ENCODE peak calls at places on chromosomes 11 and 22, in nine cellular contexts. R, N, B, S, W, A, G, P and V are unnamed samples.

GRCh38 chr22:46568102-46568809 is 30.8 kb upstream of the CELSR1 start:
- DNase-seq in W (no peak), P (no peak), B (no peak), G (no peak), A (peak), R (no peak), N (peak), S (no peak), V (no peak)

GRCh38 chr11:10893713-10894112 is 35.9 kb upstream of the ZBED5 start:
- DNase-seq in B (peak), N (no peak), S (no peak), A (no peak), G (no peak), W (peak), R (no peak), P (no peak), V (no peak)

GRCh38 chr11:72745511-72745910 is 6.7 kb downstream of the ARAP1 start:
- DNase-seq in B (no peak), S (no peak), R (no peak), P (no peak), A (peak), G (no peak), W (no peak), N (no peak), V (no peak)

GRCh38 chr22:40322061-40322460 is 24.2 kb upstream of the ADSL start:
- DNase-seq in W (peak), R (no peak), N (no peak), S (no peak), G (peak), B (no peak), P (no peak), A (no peak), V (no peak)

GRCh38 chr11:7278314-7278917 is 26.7 kb downstream of the SYT9 start:
- DNase-seq in R (no peak), S (no peak), P (no peak), G (peak), W (peak), N (peak), A (no peak), B (peak), V (peak)

GRCh38 chr22:17137861-17138425 is 16.8 kb upstream of the TMEM121B start:
- DNase-seq in W (no peak), A (no peak), G (no peak), P (no peak), S (no peak), R (no peak), N (no peak), B (no peak), V (no peak)

GRCh38 chr22:48973694-48974041 is 854.0 kb downstream of the BRD1 start:
- DNase-seq in R (no peak), N (no peak), S (no peak), W (no peak), B (no peak), P (no peak), G (no peak), A (no peak), V (no peak)

GRCh38 chr11:67316882-67317364 is 13.6 kb downstream of the SSH3 start:
- DNase-seq in B (peak), G (no peak), W (peak), S (no peak), R (no peak), A (no peak), N (no peak), P (no peak), V (no peak)

GRCh38 chr22:19691721-19692341 is 22.5 kb upstream of the SEPTIN5 start:
- DNase-seq in R (no peak), S (no peak), G (peak), W (peak), P (no peak), N (no peak), B (peak), A (no peak), V (no peak)

DNA sequence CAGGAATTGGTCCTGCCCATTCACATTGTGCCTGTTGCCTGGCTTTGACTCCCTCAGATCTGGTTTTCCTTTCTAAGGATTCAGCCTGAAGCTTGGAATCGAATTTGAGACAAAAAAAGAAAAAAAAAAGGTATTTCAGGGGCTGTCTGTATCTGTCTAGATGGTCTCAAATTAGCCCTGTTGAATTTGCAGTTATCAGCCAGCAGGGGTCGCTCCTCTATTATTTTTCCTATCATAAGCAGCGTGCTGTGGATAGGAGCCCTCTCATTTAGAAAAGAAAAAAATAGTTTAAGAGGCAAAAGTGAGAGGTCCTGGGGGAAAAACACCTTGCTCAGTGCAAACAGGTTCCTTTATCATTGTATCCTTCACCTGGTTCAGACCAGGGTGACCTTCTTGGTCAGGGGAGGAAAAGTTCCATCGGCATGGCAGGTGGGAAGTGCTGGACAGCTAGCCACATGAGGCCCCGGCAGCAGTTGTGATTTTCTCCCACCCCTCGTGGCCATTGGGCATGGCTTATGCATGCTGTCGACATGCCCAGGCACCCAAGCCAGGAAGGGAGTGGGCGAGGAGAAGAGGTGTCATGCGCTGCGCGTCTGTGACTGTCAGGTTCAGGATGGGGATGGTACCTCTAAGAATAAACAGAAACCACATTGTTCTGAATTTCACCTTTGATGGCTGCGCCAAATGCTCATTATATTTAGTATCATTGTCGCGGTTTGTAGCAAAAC is 13.1 kb downstream of the OR5AK2 start:
- DNase-seq in N (no peak), A (peak), W (peak), R (no peak), G (peak), B (peak), S (no peak), P (no peak), V (no peak)
- TF ChIP-seq CTCF in N (no peak), A (no peak), W (peak), R (no peak), G (peak), B (peak), S (peak), P (no peak), V (peak)

GRCh38 chr11:889261-889660 is 21.3 kb downstream of the CHID1 start:
- DNase-seq in G (no peak), S (no peak), W (no peak), B (no peak), R (no peak), A (no peak), P (no peak), N (no peak), V (peak)
- TF ChIP-seq CTCF in G (no peak), S (no peak), W (no peak), B (no peak), R (no peak), A (no peak), P (no peak), N (no peak), V (no peak)

GRCh38 chr11:70229737-70230136 is 26.6 kb downstream of the FADD start:
- DNase-seq in W (no peak), S (no peak), G (no peak), N (no peak), B (no peak), R (no peak), P (no peak), A (peak), V (no peak)

GRCh38 chr11:70230151-70230839 is 27.2 kb downstream of the FADD start:
- DNase-seq in N (no peak), R (no peak), G (no peak), W (no peak), S (no peak), P (no peak), B (no peak), A (no peak), V (no peak)

GRCh38 chr11:70230840-70231710 is 28.0 kb downstream of the FADD start:
- DNase-seq in G (no peak), B (no peak), S (no peak), W (no peak), A (peak), R (no peak), N (no peak), P (no peak), V (no peak)

GRCh38 chr11:70225629-70226582 is 22.8 kb downstream of the FADD start:
- DNase-seq in R (no peak), A (no peak), W (no peak), S (no peak), B (no peak), P (peak), G (no peak), N (peak), V (no peak)

GRCh38 chr11:70226967-70227366 is 23.9 kb downstream of the FADD start:
- DNase-seq in B (no peak), P (no peak), G (peak), A (no peak), N (peak), W (no peak), R (no peak), S (no peak), V (peak)
- TF ChIP-seq CTCF in B (peak), P (no peak), G (peak), A (no peak), N (peak), W (peak), R (no peak), S (peak), V (peak)

GRCh38 chr11:41250408-41250807 is 209.0 kb downstream of the LRRC4C start:
- DNase-seq in N (no peak), G (no peak), A (no peak), W (no peak), R (no peak), S (no peak), B (no peak), P (no peak), V (no peak)

GRCh38 chr11:41246399-41246745 is 213.1 kb downstream of the LRRC4C start:
- DNase-seq in P (no peak), G (no peak), S (no peak), R (no peak), A (peak), N (no peak), B (no peak), W (no peak), V (peak)

GRCh38 chr11:41245184-41245583 is 214.3 kb downstream of the LRRC4C start:
- DNase-seq in A (peak), N (no peak), B (no peak), P (no peak), G (no peak), S (no peak), R (peak), W (no peak), V (peak)

GRCh38 chr11:41245704-41246398 is 213.6 kb downstream of the LRRC4C start:
- DNase-seq in W (no peak), N (peak), S (no peak), G (no peak), P (no peak), B (no peak), A (peak), R (no peak), V (peak)
- TF ChIP-seq CTCF in W (no peak), N (peak), S (no peak), G (no peak), P (no peak), B (no peak), A (no peak), R (no peak), V (no peak)

GRCh38 chr11:19813158-19813879 is 100.7 kb downstream of the NAV2 start:
- DNase-seq in G (no peak), A (no peak), P (no peak), R (no peak), N (no peak), W (no peak), B (no peak), S (no peak), V (no peak)

GRCh38 chr11:19816040-19816439 is 103.4 kb downstream of the NAV2 start:
- DNase-seq in P (no peak), N (no peak), A (no peak), W (no peak), G (no peak), B (no peak), R (no peak), S (no peak), V (no peak)

GRCh38 chr11:19812096-19812495 is 99.5 kb downstream of the NAV2 start:
- DNase-seq in G (no peak), N (no peak), S (no peak), W (no peak), P (no peak), B (no peak), R (no peak), A (no peak), V (no peak)

GRCh38 chr11:19812710-19813109 is 100.1 kb downstream of the NAV2 start:
- DNase-seq in B (no peak), A (no peak), R (no peak), W (no peak), P (no peak), N (no peak), S (no peak), G (no peak), V (no peak)

GRCh38 chr11:19814421-19814820 is 101.8 kb downstream of the NAV2 start:
- DNase-seq in B (no peak), G (no peak), A (no peak), N (no peak), W (no peak), P (no peak), S (no peak), R (no peak), V (no peak)
- TF ChIP-seq CTCF in B (peak), G (peak), A (no peak), N (no peak), W (no peak), P (no peak), S (no peak), R (no peak), V (no peak)

DNA sequence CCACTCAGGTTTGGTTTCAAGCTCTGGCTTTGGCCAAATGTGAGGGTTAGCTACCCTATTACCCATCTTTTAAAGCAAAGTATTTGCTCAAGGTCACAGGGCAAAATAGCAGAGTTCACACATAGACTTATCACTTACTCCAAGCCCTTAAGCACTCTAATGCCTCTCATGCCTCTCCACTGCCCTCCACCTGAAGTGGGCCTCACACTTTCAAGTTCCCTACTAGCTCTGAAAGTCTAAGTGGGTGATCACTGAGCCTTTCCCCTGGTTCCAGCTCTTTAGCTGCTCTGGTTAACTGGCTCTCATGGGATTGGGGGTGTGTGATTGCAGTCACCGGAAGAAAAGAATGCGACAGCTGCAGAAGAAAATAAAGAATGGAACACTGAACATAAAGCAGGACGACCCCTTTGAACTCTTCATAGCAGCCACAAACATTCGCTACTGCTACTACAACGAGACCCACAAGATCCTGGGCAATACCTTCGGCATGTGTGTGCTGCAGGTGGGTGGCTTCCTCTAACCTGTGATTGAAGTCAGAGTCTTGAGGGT is 6.4 kb downstream of the NAT10 start:
- DNase-seq in P (no peak), S (no peak), B (no peak), A (no peak), N (no peak), W (no peak), G (no peak), R (no peak), V (no peak)
- TF ChIP-seq CTCF in P (no peak), S (no peak), B (no peak), A (no peak), N (no peak), W (no peak), G (no peak), R (no peak), V (no peak)